ENCODE peak calls at places on chromosomes 11 and 22, in five cellular contexts. One of them, this sample, is unnamed.

GRCh38 chr22:23524226-23524625 is 55.9 kb downstream of the IGLL1 start:
- DNase-seq in kidney: peak; percentile 26
- DNase-seq in fibroblast of pulmonary artery: no peak
- DNase-seq in activated T-helper 1 cell treated with anti-CD3 and anti-CD28 coated beads, Interleukin-12 subunit alpha, Interleukin-12 subunit beta, Interleukin-2, Interleukin-4 antibody, amounts not matched to agents 30 ng/mL and 10 ng/mL and 1 ng/mL, durations not matched to agents 14 hours and 24 hours and 36 hours: no peak
- DNase-seq in stimulated activated CD4-positive, alpha-beta T cell treated with anti-CD3 and anti-CD28 coated beads, Interleukin-2, amount 100 ng/mL, for 4 hours: no peak
- DNase-seq in this sample: no peak

GRCh38 chr22:41841085-41841712 is 8.3 kb downstream of the SREBF2 start:
- DNase-seq in kidney: no peak
- DNase-seq in stimulated activated CD4-positive, alpha-beta T cell treated with anti-CD3 and anti-CD28 coated beads, Interleukin-2, amount 100 ng/mL, for 4 hours: no peak
- DNase-seq in activated T-helper 1 cell treated with anti-CD3 and anti-CD28 coated beads, Interleukin-12 subunit alpha, Interleukin-12 subunit beta, Interleukin-2, Interleukin-4 antibody, amounts not matched to agents 30 ng/mL and 10 ng/mL and 1 ng/mL, durations not matched to agents 14 hours and 24 hours and 36 hours: no peak
- DNase-seq in fibroblast of pulmonary artery: no peak
- DNase-seq in this sample: no peak

GRCh38 chr11:47348859-47349258 is 3.6 kb downstream of the MYBPC3 start:
- DNase-seq in fibroblast of pulmonary artery: peak; percentile 50
- DNase-seq in activated T-helper 1 cell treated with anti-CD3 and anti-CD28 coated beads, Interleukin-12 subunit alpha, Interleukin-12 subunit beta, Interleukin-2, Interleukin-4 antibody, amounts not matched to agents 30 ng/mL and 10 ng/mL and 1 ng/mL, durations not matched to agents 14 hours and 24 hours and 36 hours: no peak
- DNase-seq in stimulated activated CD4-positive, alpha-beta T cell treated with anti-CD3 and anti-CD28 coated beads, Interleukin-2, amount 100 ng/mL, for 4 hours: no peak
- DNase-seq in kidney: no peak
- DNase-seq in this sample: peak; percentile 31

GRCh38 chr11:76265771-76266241 is 59.5 kb upstream of the WNT11 start:
- DNase-seq in kidney: no peak
- DNase-seq in activated T-helper 1 cell treated with anti-CD3 and anti-CD28 coated beads, Interleukin-12 subunit alpha, Interleukin-12 subunit beta, Interleukin-2, Interleukin-4 antibody, amounts not matched to agents 30 ng/mL and 10 ng/mL and 1 ng/mL, durations not matched to agents 14 hours and 24 hours and 36 hours: no peak
- DNase-seq in stimulated activated CD4-positive, alpha-beta T cell treated with anti-CD3 and anti-CD28 coated beads, Interleukin-2, amount 100 ng/mL, for 4 hours: no peak
- DNase-seq in fibroblast of pulmonary artery: no peak
- DNase-seq in this sample: no peak

GRCh38 chr11:65489706-65490310 is 9.0 kb upstream of the MALAT1 start:
- DNase-seq in activated T-helper 1 cell treated with anti-CD3 and anti-CD28 coated beads, Interleukin-12 subunit alpha, Interleukin-12 subunit beta, Interleukin-2, Interleukin-4 antibody, amounts not matched to agents 30 ng/mL and 10 ng/mL and 1 ng/mL, durations not matched to agents 14 hours and 24 hours and 36 hours: no peak
- DNase-seq in kidney: peak; percentile 76
- DNase-seq in fibroblast of pulmonary artery: peak; percentile 60
- DNase-seq in stimulated activated CD4-positive, alpha-beta T cell treated with anti-CD3 and anti-CD28 coated beads, Interleukin-2, amount 100 ng/mL, for 4 hours: no peak
- DNase-seq in this sample: peak; percentile 27

GRCh38 chr11:2297623-2298030 is 4.1 kb downstream of the C11orf21 start:
- DNase-seq in kidney: no peak
- DNase-seq in activated T-helper 1 cell treated with anti-CD3 and anti-CD28 coated beads, Interleukin-12 subunit alpha, Interleukin-12 subunit beta, Interleukin-2, Interleukin-4 antibody, amounts not matched to agents 30 ng/mL and 10 ng/mL and 1 ng/mL, durations not matched to agents 14 hours and 24 hours and 36 hours: no peak
- DNase-seq in fibroblast of pulmonary artery: no peak
- DNase-seq in stimulated activated CD4-positive, alpha-beta T cell treated with anti-CD3 and anti-CD28 coated beads, Interleukin-2, amount 100 ng/mL, for 4 hours: no peak
- DNase-seq in this sample: no peak

GRCh38 chr11:111735262-111736116 is 30.7 kb downstream of the PPP2R1B start:
- DNase-seq in fibroblast of pulmonary artery: peak; percentile 99
- DNase-seq in kidney: peak; percentile 94
- DNase-seq in stimulated activated CD4-positive, alpha-beta T cell treated with anti-CD3 and anti-CD28 coated beads, Interleukin-2, amount 100 ng/mL, for 4 hours: no peak
- DNase-seq in activated T-helper 1 cell treated with anti-CD3 and anti-CD28 coated beads, Interleukin-12 subunit alpha, Interleukin-12 subunit beta, Interleukin-2, Interleukin-4 antibody, amounts not matched to agents 30 ng/mL and 10 ng/mL and 1 ng/mL, durations not matched to agents 14 hours and 24 hours and 36 hours: no peak
- DNase-seq in this sample: peak; percentile 98

GRCh38 chr11:62930157-62930556 is 9.0 kb upstream of the CHRM1 start:
- DNase-seq in kidney: no peak
- DNase-seq in activated T-helper 1 cell treated with anti-CD3 and anti-CD28 coated beads, Interleukin-12 subunit alpha, Interleukin-12 subunit beta, Interleukin-2, Interleukin-4 antibody, amounts not matched to agents 30 ng/mL and 10 ng/mL and 1 ng/mL, durations not matched to agents 14 hours and 24 hours and 36 hours: no peak
- DNase-seq in stimulated activated CD4-positive, alpha-beta T cell treated with anti-CD3 and anti-CD28 coated beads, Interleukin-2, amount 100 ng/mL, for 4 hours: no peak
- DNase-seq in fibroblast of pulmonary artery: no peak
- DNase-seq in this sample: no peak

This sample was measured in brain microvascular endothelial cell.